ENCODE peak calls at places on chromosomes 2 and 18, in ten cellular contexts. Z is AG04449; V is tibial nerve; F is BE2C; E is CD8-positive, alpha-beta memory T cell; W is mesenchymal stem cell; H is MM.1S; A is SK-N-SH; R is choroid plexus epithelial cell; S is dorsolateral prefrontal cortex. N is an unnamed sample.

GRCh38 chr18:23151414-23152099 is 16.3 kb downstream of the CABLES1 start:
- DNase-seq in Z (no peak), V (no peak), F (no peak), E (no peak), W (peak; percentile 37), H (no peak), A (no peak), R (no peak), S (no peak), N (no peak)

GRCh38 chr2:147345246-147345645 is 499.6 kb upstream of the ACVR2A start:
- DNase-seq in Z (no peak), V (no peak), F (no peak), E (no peak), W (peak; percentile 9), H (no peak), A (no peak), R (peak; percentile 5), S (no peak), N (no peak)

GRCh38 chr2:236776695-236777251 is 207.1 kb downstream of the ACKR3 start:
- DNase-seq in Z (peak; percentile 71), V (peak; percentile 46), F (no peak), E (no peak), W (peak; percentile 72), H (no peak), A (no peak), R (peak; percentile 74), S (no peak), N (no peak)

GRCh38 chr18:6718255-6718654 is 11.3 kb upstream of the ARHGAP28 start:
- DNase-seq in Z (no peak), V (no peak), F (no peak), E (no peak), W (no peak), H (no peak), A (no peak), R (no peak), S (no peak), N (no peak)

GRCh38 chr2:223469270-223470057 is 132.7 kb downstream of the SCG2 start:
- DNase-seq in Z (peak; percentile 67), V (peak; percentile 36), F (peak; percentile 41), E (no peak), W (peak; percentile 100), H (no peak), A (no peak), R (peak; percentile 98), S (no peak), N (no peak)

GRCh38 chr2:23803275-23803964 is 123.5 kb downstream of the ATAD2B start:
- DNase-seq in Z (no peak), V (no peak), F (no peak), E (no peak), W (peak; percentile 47), H (no peak), A (no peak), R (peak; percentile 77), S (no peak), N (no peak)

GRCh38 chr2:85164145-85164559 is 31.0 kb downstream of the TCF7L1 start:
- DNase-seq in Z (no peak), V (no peak), F (peak; percentile 13), E (no peak), W (no peak), H (no peak), A (peak; percentile 64), R (peak; percentile 41), S (no peak), N (no peak)

GRCh38 chr2:196566969-196567666 is 72.4 kb upstream of the CCDC150 start:
- DNase-seq in Z (no peak), V (no peak), F (no peak), E (no peak), W (no peak), H (no peak), A (no peak), R (peak; percentile 34), S (no peak), N (no peak)

GRCh38 chr2:174300114-174300513 is 34.6 kb upstream of the SP9 start:
- DNase-seq in Z (peak; percentile 28), V (no peak), F (no peak), E (no peak), W (peak; percentile 11), H (no peak), A (no peak), R (peak; percentile 13), S (no peak), N (no peak)

GRCh38 chr2:127175406-127175805 is 44.7 kb downstream of the CYP27C1 start:
- DNase-seq in Z (no peak), V (peak; percentile 65), F (no peak), E (no peak), W (peak; percentile 55), H (no peak), A (no peak), R (peak; percentile 20), S (no peak), N (no peak)

GRCh38 chr2:36951574-36951973 is 14.8 kb downstream of the STRN start:
- DNase-seq in Z (no peak), V (no peak), F (no peak), E (no peak), W (peak; percentile 63), H (no peak), A (no peak), R (peak; percentile 47), S (no peak), N (no peak)

GRCh38 chr2:73383036-73383435 is 2.6 kb upstream of the ALMS1 start:
- DNase-seq in Z (no peak), V (no peak), F (no peak), E (no peak), W (no peak), H (no peak), A (no peak), R (no peak), S (no peak), N (no peak)
- H3K4me3 ChIP-seq in Z (no peak overlapping the region), V (no peak overlapping the region), F (no peak overlapping the region), E (no peak overlapping the region), W (no peak overlapping the region), H (no peak overlapping the region), A (no peak overlapping the region), R (no peak overlapping the region), S (no peak overlapping the region), N (no peak overlapping the region)

GRCh38 chr2:188979119-188979729 is 5.1 kb downstream of the COL3A1 start:
- DNase-seq in Z (no peak), V (no peak), F (no peak), E (no peak), W (peak; percentile 78), H (no peak), A (no peak), R (peak; percentile 66), S (no peak), N (no peak)

GRCh38 chr2:188979730-188980123 is 5.6 kb downstream of the COL3A1 start:
- DNase-seq in Z (no peak), V (no peak), F (no peak), E (no peak), W (no peak), H (no peak), A (no peak), R (peak; percentile 57), S (no peak), N (no peak)

GRCh38 chr2:188976545-188977268 is 2.5 kb downstream of the COL3A1 start:
- DNase-seq in Z (no peak), V (no peak), F (no peak), E (no peak), W (peak; percentile 70), H (no peak), A (no peak), R (peak; percentile 87), S (no peak), N (no peak)

GRCh38 chr2:188975497-188976102 is 1.4 kb downstream of the COL3A1 start:
- DNase-seq in Z (peak; percentile 76), V (peak; percentile 75), F (no peak), E (no peak), W (peak; percentile 93), H (no peak), A (no peak), R (peak; percentile 98), S (no peak), N (no peak)

GRCh38 chr2:188978291-188979081 is 4.3 kb downstream of the COL3A1 start:
- DNase-seq in Z (no peak), V (no peak), F (peak; percentile 30), E (no peak), W (peak; percentile 92), H (peak; percentile 49), A (no peak), R (peak; percentile 89), S (no peak), N (no peak)
- H3K4me3 ChIP-seq in Z (peak overlapping the region; percentile 60), V (peak overlapping the region; percentile 16), F (peak overlapping the region; percentile 6), E (no peak overlapping the region), W (peak overlapping the region; percentile 94), H (no peak overlapping the region), A (peak overlapping the region; percentile 60), R (peak overlapping the region; percentile 63), S (no peak overlapping the region), N (no peak overlapping the region)

GRCh38 chr18:55401638-55402191 is 186.3 kb downstream of the TCF4 start:
- DNase-seq in Z (no peak), V (peak; percentile 32), F (no peak), E (no peak), W (peak; percentile 89), H (no peak), A (no peak), R (peak; percentile 86), S (no peak), N (no peak)

GRCh38 chr18:55402731-55403405 is 185.1 kb downstream of the TCF4 start:
- DNase-seq in Z (no peak), V (no peak), F (no peak), E (no peak), W (peak; percentile 42), H (no peak), A (no peak), R (peak; percentile 65), S (no peak), N (no peak)

GRCh38 chr18:55404136-55404810 is 183.7 kb downstream of the TCF4 start:
- DNase-seq in Z (no peak), V (no peak), F (no peak), E (no peak), W (no peak), H (no peak), A (no peak), R (no peak), S (no peak), N (no peak)

GRCh38 chr18:55404811-55405654 is 183.0 kb downstream of the TCF4 start:
- DNase-seq in Z (no peak), V (no peak), F (no peak), E (no peak), W (no peak), H (no peak), A (no peak), R (peak; percentile 56), S (no peak), N (no peak)

DNA sequence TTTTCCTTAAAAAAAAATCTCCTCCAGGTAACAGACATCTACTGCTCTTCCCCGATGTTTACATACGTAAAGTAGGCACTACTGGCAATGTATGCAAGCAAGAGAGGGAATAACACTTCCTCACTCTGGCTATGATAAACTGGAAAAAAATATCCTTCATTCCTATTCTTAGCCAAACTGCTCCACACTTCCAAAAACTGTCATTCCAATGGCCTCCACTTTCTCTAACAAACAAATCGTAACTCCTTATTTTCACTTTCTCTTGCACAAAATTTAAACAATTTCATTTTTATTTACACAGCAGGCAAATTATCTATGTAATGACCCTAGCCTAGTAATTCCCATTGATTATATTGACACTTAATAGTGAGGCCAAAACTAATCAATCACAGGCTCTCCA is 184.4 kb downstream of the TCF4 start:
- DNase-seq in Z (no peak), V (no peak), F (no peak), E (no peak), W (peak; percentile 24), H (no peak), A (no peak), R (no peak), S (no peak), N (no peak)
- H3K4me3 ChIP-seq in Z (no peak overlapping the region), V (no peak overlapping the region), F (no peak overlapping the region), E (no peak overlapping the region), W (peak overlapping the region; percentile 80), H (no peak overlapping the region), A (no peak overlapping the region), R (no peak overlapping the region), S (peak overlapping the region; percentile 69), N (no peak overlapping the region)

GRCh38 chr2:99613992-99614391 is 124.2 kb upstream of the REV1 start:
- DNase-seq in Z (no peak), V (no peak), F (no peak), E (no peak), W (no peak), H (no peak), A (no peak), R (no peak), S (no peak), N (no peak)
- H3K4me3 ChIP-seq in Z (no peak overlapping the region), V (no peak overlapping the region), F (no peak overlapping the region), E (no peak overlapping the region), W (no peak overlapping the region), H (no peak overlapping the region), A (no peak overlapping the region), R (no peak overlapping the region), S (no peak overlapping the region), N (no peak overlapping the region)

N was measured in effector memory CD4-positive, alpha-beta T cell.